ENCODE peak calls at places on chromosomes 5 and 9, in six cellular contexts. One of them, this sample, is unnamed.

GRCh38 chr9:87193925-87194380 is 246.6 kb upstream of the GAS1 start:
- DNase-seq in H54: no peak
- DNase-seq in stomach: no peak
- DNase-seq in IMR-90: peak; percentile 94
- DNase-seq in A549: no peak
- DNase-seq in sigmoid colon: no peak
- DNase-seq in this sample: no peak

GRCh38 chr5:169641253-169641652 is 4.2 kb downstream of the DOCK2 start:
- DNase-seq in H54: no peak
- DNase-seq in stomach: no peak
- DNase-seq in IMR-90: peak; percentile 36
- DNase-seq in A549: no peak
- DNase-seq in sigmoid colon: no peak
- DNase-seq in this sample: no peak

GRCh38 chr5:135185461-135186075 is 151.5 kb upstream of the PITX1 start:
- DNase-seq in H54: no peak
- DNase-seq in stomach: no peak
- DNase-seq in IMR-90: peak; percentile 65
- DNase-seq in A549: no peak
- DNase-seq in sigmoid colon: no peak
- DNase-seq in this sample: no peak

GRCh38 chr5:172903790-172904189 is 55.4 kb upstream of the RPL26L1 start:
- DNase-seq in H54: no peak
- DNase-seq in stomach: peak; percentile 83
- DNase-seq in IMR-90: peak; percentile 96
- DNase-seq in A549: peak; percentile 92
- DNase-seq in sigmoid colon: peak; percentile 88
- DNase-seq in this sample: no peak

GRCh38 chr9:111965566-111966019 is 69.0 kb downstream of the UGCG start:
- DNase-seq in H54: peak; percentile 76
- DNase-seq in stomach: no peak
- DNase-seq in IMR-90: peak; percentile 99
- DNase-seq in A549: peak; percentile 97
- DNase-seq in sigmoid colon: no peak
- DNase-seq in this sample: no peak

GRCh38 chr9:125460883-125461475 is 199.4 kb downstream of the GAPVD1 start:
- DNase-seq in H54: peak; percentile 60
- DNase-seq in stomach: no peak
- DNase-seq in IMR-90: peak; percentile 93
- DNase-seq in A549: peak; percentile 15
- DNase-seq in sigmoid colon: peak; percentile 82
- DNase-seq in this sample: no peak

GRCh38 chr9:35506359-35506758 is 16.4 kb downstream of the RUSC2 start:
- DNase-seq in H54: no peak
- DNase-seq in stomach: no peak
- DNase-seq in IMR-90: no peak
- DNase-seq in A549: no peak
- DNase-seq in sigmoid colon: no peak
- DNase-seq in this sample: no peak

GRCh38 chr9:13939129-13939528 is 374.8 kb downstream of the NFIB start:
- DNase-seq in H54: no peak
- DNase-seq in stomach: no peak
- DNase-seq in IMR-90: peak; percentile 88
- DNase-seq in A549: no peak
- DNase-seq in sigmoid colon: no peak
- DNase-seq in this sample: no peak

GRCh38 chr9:91066042-91066415 is 264.4 kb downstream of the SYK start:
- DNase-seq in H54: no peak
- DNase-seq in stomach: no peak
- DNase-seq in IMR-90: no peak
- DNase-seq in A549: no peak
- DNase-seq in sigmoid colon: no peak
- DNase-seq in this sample: no peak

GRCh38 chr9:85155380-85155779 is 485.9 kb downstream of the NTRK2 start:
- DNase-seq in H54: no peak
- DNase-seq in stomach: no peak
- DNase-seq in IMR-90: no peak
- DNase-seq in A549: no peak
- DNase-seq in sigmoid colon: no peak
- DNase-seq in this sample: no peak

GRCh38 chr5:124234022-124234899 is 512.2 kb downstream of the ZNF608 start:
- DNase-seq in H54: no peak
- DNase-seq in stomach: no peak
- DNase-seq in IMR-90: no peak
- DNase-seq in A549: no peak
- DNase-seq in sigmoid colon: no peak
- DNase-seq in this sample: no peak

GRCh38 chr5:15834596-15835245 is 334.7 kb downstream of the FBXL7 start:
- DNase-seq in H54: peak; percentile 37
- DNase-seq in stomach: no peak
- DNase-seq in IMR-90: peak; percentile 91
- DNase-seq in A549: peak; percentile 41
- DNase-seq in sigmoid colon: no peak
- DNase-seq in this sample: no peak

GRCh38 chr5:174355208-174355612 is 309.7 kb downstream of the NSG2 start:
- DNase-seq in H54: peak; percentile 70
- DNase-seq in stomach: no peak
- DNase-seq in IMR-90: peak; percentile 66
- DNase-seq in A549: peak; percentile 36
- DNase-seq in sigmoid colon: no peak
- DNase-seq in this sample: no peak

GRCh38 chr5:150320048-150320555 is 17.4 kb upstream of the ARSI start:
- DNase-seq in H54: no peak
- DNase-seq in stomach: peak; percentile 30
- DNase-seq in IMR-90: peak; percentile 78
- DNase-seq in A549: peak; percentile 68
- DNase-seq in sigmoid colon: peak; percentile 95
- DNase-seq in this sample: peak; percentile 89

GRCh38 chr5:106303911-106304310 is 1366.8 kb downstream of the EFNA5 start:
- DNase-seq in H54: no peak
- DNase-seq in stomach: no peak
- DNase-seq in IMR-90: no peak
- DNase-seq in A549: no peak
- DNase-seq in sigmoid colon: no peak
- DNase-seq in this sample: no peak

GRCh38 chr9:12822111-12822510 is 47.3 kb downstream of the LURAP1L start:
- DNase-seq in H54: no peak
- DNase-seq in stomach: no peak
- DNase-seq in IMR-90: peak; percentile 60
- DNase-seq in A549: no peak
- DNase-seq in sigmoid colon: no peak
- DNase-seq in this sample: no peak

GRCh38 chr5:1951165-1951816 is 68.6 kb upstream of the IRX4 start:
- DNase-seq in H54: no peak
- DNase-seq in stomach: no peak
- DNase-seq in IMR-90: no peak
- DNase-seq in A549: peak; percentile 16
- DNase-seq in sigmoid colon: no peak
- DNase-seq in this sample: no peak

GRCh38 chr9:31500422-31500821 is 884.0 kb upstream of the ACO1 start:
- DNase-seq in H54: no peak
- DNase-seq in stomach: no peak
- DNase-seq in IMR-90: no peak
- DNase-seq in A549: no peak
- DNase-seq in sigmoid colon: no peak
- DNase-seq in this sample: no peak

GRCh38 chr5:163338-163620 is 28.0 kb upstream of the LRRC14B start:
- DNase-seq in H54: no peak
- DNase-seq in stomach: no peak
- DNase-seq in IMR-90: no peak
- DNase-seq in A549: no peak
- DNase-seq in sigmoid colon: no peak
- DNase-seq in this sample: peak; percentile 46

GRCh38 chr9:13513710-13514444 is 234.4 kb upstream of the MPDZ start:
- DNase-seq in H54: no peak
- DNase-seq in stomach: no peak
- DNase-seq in IMR-90: no peak
- DNase-seq in A549: no peak
- DNase-seq in sigmoid colon: no peak
- DNase-seq in this sample: no peak

GRCh38 chr5:105977163-105977562 is 1693.6 kb downstream of the EFNA5 start:
- DNase-seq in H54: no peak
- DNase-seq in stomach: no peak
- DNase-seq in IMR-90: no peak
- DNase-seq in A549: no peak
- DNase-seq in sigmoid colon: no peak
- DNase-seq in this sample: no peak

GRCh38 chr5:34604119-34604675 is 51.9 kb upstream of the RAI14 start:
- DNase-seq in H54: no peak
- DNase-seq in stomach: no peak
- DNase-seq in IMR-90: no peak
- DNase-seq in A549: no peak
- DNase-seq in sigmoid colon: no peak
- DNase-seq in this sample: no peak

GRCh38 chr9:128191406-128192046 is at the start of gene CIZ1:
- DNase-seq in H54: peak; percentile 99
- DNase-seq in stomach: peak; percentile 84
- DNase-seq in IMR-90: peak; percentile 68
- DNase-seq in A549: peak; percentile 85
- DNase-seq in sigmoid colon: peak; percentile 90
- DNase-seq in this sample: peak; percentile 85
- TF ChIP-seq POLR2A in H54: peak; percentile 71
- TF ChIP-seq POLR2A in stomach: no peak
- TF ChIP-seq POLR2A in IMR-90: peak; percentile 82
- TF ChIP-seq POLR2A in A549: peak; percentile 59
- TF ChIP-seq POLR2A in sigmoid colon: no peak
- TF ChIP-seq POLR2A in this sample: no peak

DNA sequence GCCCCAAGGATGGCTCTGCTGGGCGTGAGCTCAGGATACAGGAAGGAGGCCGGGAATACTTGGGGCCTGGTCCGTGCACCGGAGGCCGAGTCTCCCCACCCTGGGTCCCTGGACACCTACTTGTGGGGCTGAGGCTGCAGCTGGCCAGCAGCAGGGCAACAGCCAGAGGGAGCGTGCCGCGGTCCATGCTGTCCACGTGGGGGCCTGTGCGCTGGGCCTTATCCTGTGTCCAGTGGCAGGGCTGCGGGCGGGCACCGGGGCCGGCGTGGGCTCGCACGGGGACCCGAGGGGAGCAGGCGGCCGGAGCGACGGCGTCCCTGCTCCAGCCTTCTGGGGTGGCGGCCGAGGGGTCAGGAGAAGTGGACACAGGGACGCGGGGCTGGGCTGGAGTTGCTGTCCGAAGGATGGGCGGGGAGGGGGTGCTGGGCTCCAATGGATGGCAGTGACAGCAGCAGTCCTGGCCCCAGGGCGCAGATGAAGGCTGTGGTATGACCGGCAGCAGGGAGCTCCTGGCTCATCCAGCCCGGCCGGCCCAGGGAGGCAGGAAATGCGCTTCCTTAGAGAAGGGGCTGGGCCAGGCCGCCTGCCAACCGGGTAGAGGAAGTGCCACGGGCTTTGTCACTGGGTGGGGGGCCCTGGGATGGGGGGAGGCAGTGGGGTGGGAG is at the start of gene ENG:
- DNase-seq in H54: peak; percentile 92
- DNase-seq in stomach: peak; percentile 54
- DNase-seq in IMR-90: peak; percentile 59
- DNase-seq in A549: no peak
- DNase-seq in sigmoid colon: peak; percentile 90
- DNase-seq in this sample: peak; percentile 88
- TF ChIP-seq POLR2A in H54: peak; percentile 96
- TF ChIP-seq POLR2A in stomach: no peak
- TF ChIP-seq POLR2A in IMR-90: no peak
- TF ChIP-seq POLR2A in A549: no peak
- TF ChIP-seq POLR2A in sigmoid colon: no peak
- TF ChIP-seq POLR2A in this sample: no peak

GRCh38 chr9:136664799-136665082 is 2.0 kb downstream of the EGFL7 start:
- DNase-seq in H54: no peak
- DNase-seq in stomach: no peak
- DNase-seq in IMR-90: no peak
- DNase-seq in A549: no peak
- DNase-seq in sigmoid colon: no peak
- DNase-seq in this sample: no peak

GRCh38 chr9:136667217-136667939 is 4.7 kb downstream of the EGFL7 start:
- DNase-seq in H54: no peak
- DNase-seq in stomach: no peak
- DNase-seq in IMR-90: no peak
- DNase-seq in A549: no peak
- DNase-seq in sigmoid colon: no peak
- DNase-seq in this sample: no peak

GRCh38 chr9:136665111-136665703 is 2.5 kb downstream of the EGFL7 start:
- DNase-seq in H54: no peak
- DNase-seq in stomach: no peak
- DNase-seq in IMR-90: no peak
- DNase-seq in A549: no peak
- DNase-seq in sigmoid colon: no peak
- DNase-seq in this sample: no peak

GRCh38 chr9:136666364-136667216 is 3.9 kb downstream of the EGFL7 start:
- DNase-seq in H54: peak; percentile 97
- DNase-seq in stomach: no peak
- DNase-seq in IMR-90: no peak
- DNase-seq in A549: no peak
- DNase-seq in sigmoid colon: no peak
- DNase-seq in this sample: no peak

DNA sequence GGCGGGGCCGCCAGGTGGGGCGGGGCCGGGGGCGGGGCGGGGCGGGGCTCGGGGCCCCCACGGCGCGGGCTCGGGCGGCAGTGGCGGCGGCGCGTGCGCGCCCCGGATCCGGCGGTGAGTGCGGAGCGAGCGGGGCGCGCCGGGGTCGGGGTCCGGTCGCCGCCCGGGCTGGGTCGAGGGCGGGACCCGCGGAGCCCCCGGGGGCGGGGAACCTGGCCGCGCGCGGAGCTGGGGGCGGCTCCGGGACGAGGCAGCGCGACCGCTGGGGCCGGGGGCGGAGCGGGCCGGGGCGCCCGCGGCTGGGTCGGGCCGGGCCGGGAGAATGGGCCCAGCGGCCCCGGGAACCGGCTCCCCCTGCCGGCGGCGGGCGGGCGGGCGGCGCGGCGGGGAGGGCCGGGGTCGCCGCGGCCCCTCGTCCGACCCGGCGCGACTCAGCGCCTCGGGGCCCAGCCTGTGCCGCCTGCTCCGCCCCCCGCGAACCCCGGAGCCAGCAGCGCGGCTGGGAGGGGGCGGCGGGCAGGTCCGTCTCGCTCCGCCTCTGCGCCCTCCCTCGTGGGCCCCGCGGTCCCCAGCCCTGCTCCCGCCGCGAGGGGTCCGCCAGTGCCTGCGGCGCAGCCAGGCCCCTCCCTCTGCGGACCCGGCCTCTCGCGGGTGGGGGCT is 3.1 kb downstream of the EGFL7 start:
- DNase-seq in H54: peak; percentile 84
- DNase-seq in stomach: no peak
- DNase-seq in IMR-90: no peak
- DNase-seq in A549: no peak
- DNase-seq in sigmoid colon: no peak
- DNase-seq in this sample: no peak
- TF ChIP-seq POLR2A in H54: peak; percentile 37
- TF ChIP-seq POLR2A in stomach: no peak
- TF ChIP-seq POLR2A in IMR-90: no peak
- TF ChIP-seq POLR2A in A549: peak; percentile 27
- TF ChIP-seq POLR2A in sigmoid colon: no peak
- TF ChIP-seq POLR2A in this sample: no peak

GRCh38 chr5:140114341-140115185 is 654 bp downstream of the PURA start:
- DNase-seq in H54: no peak
- DNase-seq in stomach: peak; percentile 70
- DNase-seq in IMR-90: peak; percentile 55
- DNase-seq in A549: peak; percentile 73
- DNase-seq in sigmoid colon: peak; percentile 86
- DNase-seq in this sample: peak; percentile 89
- TF ChIP-seq POLR2A in H54: no peak
- TF ChIP-seq POLR2A in stomach: no peak
- TF ChIP-seq POLR2A in IMR-90: no peak
- TF ChIP-seq POLR2A in A549: no peak
- TF ChIP-seq POLR2A in sigmoid colon: peak; percentile 50
- TF ChIP-seq POLR2A in this sample: no peak

This sample was measured in suprapubic skin.